ENCODE peak calls at places on chromosomes 6 and 20, in six cellular contexts. One of them, this sample, is unnamed.

GRCh38 chr6:148080311-148080710 is 262.3 kb upstream of the SASH1 start:
- DNase-seq in A549: no peak
- DNase-seq in GM12878: no peak
- DNase-seq in stomach: no peak
- DNase-seq in H1: no peak
- DNase-seq in suprapubic skin: no peak
- DNase-seq in this sample: no peak

GRCh38 chr6:130206474-130206873 is 16.3 kb downstream of the SAMD3 start:
- DNase-seq in stomach: no peak
- DNase-seq in H1: no peak
- DNase-seq in suprapubic skin: no peak
- DNase-seq in A549: no peak
- DNase-seq in GM12878: no peak
- DNase-seq in this sample: no peak

GRCh38 chr20:50303573-50304500 is 113.2 kb downstream of the CEBPB start:
- DNase-seq in H1: no peak
- DNase-seq in GM12878: no peak
- DNase-seq in stomach: peak
- DNase-seq in suprapubic skin: peak
- DNase-seq in A549: no peak
- DNase-seq in this sample: peak

GRCh38 chr20:50392138-50392866 is 117.9 kb upstream of the PTPN1 start:
- DNase-seq in GM12878: no peak
- DNase-seq in H1: no peak
- DNase-seq in A549: no peak
- DNase-seq in stomach: no peak
- DNase-seq in suprapubic skin: no peak
- DNase-seq in this sample: no peak

GRCh38 chr6:138465007-138465645 is 34.2 kb downstream of the NHSL1 start:
- DNase-seq in stomach: no peak
- DNase-seq in suprapubic skin: no peak
- DNase-seq in A549: peak
- DNase-seq in GM12878: no peak
- DNase-seq in H1: no peak
- DNase-seq in this sample: no peak

GRCh38 chr6:169722362-169723199 is 1.7 kb downstream of the PHF10 start:
- DNase-seq in A549: no peak
- DNase-seq in H1: peak
- DNase-seq in stomach: peak
- DNase-seq in GM12878: no peak
- DNase-seq in suprapubic skin: no peak
- DNase-seq in this sample: peak

GRCh38 chr6:113654396-113654795 is 202.7 kb upstream of the MARCKS start:
- DNase-seq in H1: no peak
- DNase-seq in stomach: peak
- DNase-seq in GM12878: no peak
- DNase-seq in suprapubic skin: peak
- DNase-seq in A549: peak
- DNase-seq in this sample: peak

GRCh38 chr6:140979642-140980091 is 1153.1 kb upstream of the GJE1 start:
- DNase-seq in stomach: no peak
- DNase-seq in A549: no peak
- DNase-seq in H1: no peak
- DNase-seq in suprapubic skin: no peak
- DNase-seq in GM12878: no peak
- DNase-seq in this sample: peak

GRCh38 chr6:150528648-150529285 is 70.9 kb upstream of the PLEKHG1 start:
- DNase-seq in stomach: no peak
- DNase-seq in suprapubic skin: no peak
- DNase-seq in H1: peak
- DNase-seq in GM12878: no peak
- DNase-seq in A549: no peak
- DNase-seq in this sample: peak

GRCh38 chr6:168196385-168196860 is 117.4 kb upstream of the FRMD1 start:
- DNase-seq in A549: no peak
- DNase-seq in GM12878: no peak
- DNase-seq in suprapubic skin: no peak
- DNase-seq in H1: no peak
- DNase-seq in stomach: peak
- DNase-seq in this sample: no peak

GRCh38 chr6:37874726-37875125 is 55.2 kb downstream of the ZFAND3 start:
- DNase-seq in stomach: no peak
- DNase-seq in A549: no peak
- DNase-seq in H1: no peak
- DNase-seq in suprapubic skin: no peak
- DNase-seq in GM12878: no peak
- DNase-seq in this sample: no peak

GRCh38 chr6:161346717-161347504 is 73.0 kb upstream of the AGPAT4 start:
- DNase-seq in suprapubic skin: no peak
- DNase-seq in H1: no peak
- DNase-seq in stomach: no peak
- DNase-seq in GM12878: no peak
- DNase-seq in A549: no peak
- DNase-seq in this sample: no peak
- TF ChIP-seq EP300 in suprapubic skin: no peak
- TF ChIP-seq EP300 in H1: no peak
- TF ChIP-seq EP300 in stomach: no peak
- TF ChIP-seq EP300 in GM12878: no peak
- TF ChIP-seq EP300 in A549: no peak
- TF ChIP-seq EP300 in this sample: no peak

DNA sequence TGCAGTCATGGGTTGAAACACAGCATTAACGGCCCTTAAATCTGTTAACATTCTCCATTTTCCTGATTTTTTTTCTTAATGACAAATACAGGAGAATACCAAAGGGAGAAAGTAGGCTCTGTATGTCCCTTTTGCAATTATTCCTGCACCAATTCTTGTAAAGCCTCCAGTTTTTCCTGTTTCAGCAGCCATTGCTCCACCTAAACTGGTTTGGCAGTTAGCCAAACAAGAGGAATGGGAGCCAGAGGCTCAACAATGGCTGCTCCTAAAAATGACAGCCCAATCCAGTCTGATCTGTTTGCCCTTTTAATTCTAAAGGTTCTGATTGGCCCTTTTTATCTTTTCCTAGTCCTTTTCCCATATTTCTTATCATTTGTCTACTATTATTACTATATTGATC is 284.2 kb upstream of the SGK1 start:
- DNase-seq in A549: no peak
- DNase-seq in stomach: no peak
- DNase-seq in suprapubic skin: no peak
- DNase-seq in H1: no peak
- DNase-seq in GM12878: no peak
- DNase-seq in this sample: no peak
- TF ChIP-seq POLR2A in A549: no peak
- TF ChIP-seq POLR2A in stomach: no peak
- TF ChIP-seq POLR2A in suprapubic skin: no peak
- TF ChIP-seq POLR2A in H1: no peak
- TF ChIP-seq POLR2A in GM12878: no peak
- TF ChIP-seq POLR2A in this sample: no peak

GRCh38 chr6:36618366-36619355 is 24.5 kb downstream of the SRSF3 start:
- DNase-seq in A549: no peak
- DNase-seq in GM12878: no peak
- DNase-seq in H1: no peak
- DNase-seq in suprapubic skin: peak
- DNase-seq in stomach: no peak
- DNase-seq in this sample: peak
- TF ChIP-seq EP300 in A549: no peak
- TF ChIP-seq EP300 in GM12878: no peak
- TF ChIP-seq EP300 in H1: no peak
- TF ChIP-seq EP300 in suprapubic skin: no peak
- TF ChIP-seq EP300 in stomach: no peak
- TF ChIP-seq EP300 in this sample: no peak

GRCh38 chr20:31869942-31870702 is at the start of the genes DUSP15 and TTLL9:
- DNase-seq in GM12878: no peak
- DNase-seq in stomach: peak
- DNase-seq in A549: no peak
- DNase-seq in H1: peak
- DNase-seq in suprapubic skin: no peak
- DNase-seq in this sample: peak
- TF ChIP-seq POLR2A in GM12878: peak
- TF ChIP-seq POLR2A in stomach: no peak
- TF ChIP-seq POLR2A in A549: no peak
- TF ChIP-seq POLR2A in H1: no peak
- TF ChIP-seq POLR2A in suprapubic skin: no peak
- TF ChIP-seq POLR2A in this sample: no peak